ENCODE peak calls at places on chromosomes 12 and 14, in nine cellular contexts. M, N, O, E, A, J, Q, T and G are unnamed samples.
A peak's percentile ranks its signal among the peaks of the same experiment; 100 is the strongest.

GRCh38 chr14:104393199-104393897 is 186.2 kb upstream of the C14orf180 start:
- DNase-seq in M (no peak), N (no peak), O (no peak), E (no peak), A (no peak), J (peak; percentile 21), Q (no peak), T (peak; percentile 16), G (peak; percentile 71)

GRCh38 chr12:103780992-103781391 is 60.0 kb downstream of the NT5DC3 start:
- DNase-seq in M (no peak), N (no peak), O (no peak), E (no peak), A (no peak), J (no peak), Q (no peak), T (no peak), G (no peak)

GRCh38 chr14:71764701-71765347 is 167.4 kb upstream of the RGS6 start:
- DNase-seq in M (no peak), N (no peak), O (no peak), E (no peak), A (no peak), J (no peak), Q (no peak), T (no peak), G (no peak)

GRCh38 chr14:71711619-71712018 is 220.6 kb upstream of the RGS6 start:
- DNase-seq in M (no peak), N (no peak), O (no peak), E (no peak), A (no peak), J (no peak), Q (no peak), T (no peak), G (no peak)

GRCh38 chr14:52951730-52952481 is 1.1 kb upstream of the FERMT2 start:
- DNase-seq in M (no peak), N (no peak), O (peak; percentile 73), E (no peak), A (peak; percentile 83), J (peak; percentile 43), Q (peak; percentile 18), T (peak; percentile 49), G (no peak)

GRCh38 chr12:1795785-1796514 is 24.4 kb upstream of the LRTM2 start:
- DNase-seq in M (peak; percentile 94), N (peak; percentile 73), O (peak; percentile 56), E (peak; percentile 91), A (peak; percentile 75), J (peak; percentile 95), Q (peak; percentile 96), T (peak; percentile 97), G (peak; percentile 95)

GRCh38 chr14:75597149-75597548 is 18.7 kb downstream of the FLVCR2 start:
- DNase-seq in M (peak; percentile 17), N (no peak), O (no peak), E (no peak), A (no peak), J (no peak), Q (no peak), T (no peak), G (no peak)

GRCh38 chr12:8742501-8742900 is 44.7 kb downstream of the RIMKLB start:
- DNase-seq in M (no peak), N (no peak), O (no peak), E (no peak), A (no peak), J (no peak), Q (no peak), T (no peak), G (no peak)

DNA sequence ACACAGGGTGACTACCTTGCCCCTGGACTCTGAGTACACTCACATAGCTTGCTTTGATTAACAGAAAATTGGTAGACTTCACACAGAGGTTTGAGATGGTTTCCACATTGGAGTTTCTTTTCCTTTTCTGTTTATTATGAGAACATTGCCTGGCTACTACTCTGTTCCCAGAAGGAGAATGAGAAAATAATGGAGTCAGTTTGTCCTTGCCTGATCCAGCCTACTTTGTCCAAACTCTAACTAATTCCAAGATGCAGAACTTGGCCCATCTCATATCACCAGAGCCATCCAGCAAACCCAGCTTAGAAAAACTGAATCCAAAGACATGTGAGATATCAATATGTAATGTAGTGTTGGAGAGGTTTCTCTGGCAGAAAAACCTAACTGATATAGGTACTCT is 20.4 kb downstream of the TAS2R50 start:
- DNase-seq in M (no peak), N (no peak), O (no peak), E (no peak), A (no peak), J (no peak), Q (no peak), T (no peak), G (no peak)
- H3K4me3 ChIP-seq in M (no peak overlapping the region), N (no peak overlapping the region), O (no peak overlapping the region), E (no peak overlapping the region), A (no peak overlapping the region), J (no peak overlapping the region), Q (no peak overlapping the region), T (no peak overlapping the region), G (no peak overlapping the region)

GRCh38 chr12:132133952-132134652 is 10.0 kb downstream of the DDX51 start:
- DNase-seq in M (no peak), N (no peak), O (no peak), E (no peak), A (peak; percentile 45), J (no peak), Q (no peak), T (no peak), G (no peak)
- TF ChIP-seq POLR2AphosphoS5 in M (no peak), N (no peak), O (no peak), E (no peak), A (no peak), J (no peak), Q (no peak), T (no peak), G (no peak)

DNA sequence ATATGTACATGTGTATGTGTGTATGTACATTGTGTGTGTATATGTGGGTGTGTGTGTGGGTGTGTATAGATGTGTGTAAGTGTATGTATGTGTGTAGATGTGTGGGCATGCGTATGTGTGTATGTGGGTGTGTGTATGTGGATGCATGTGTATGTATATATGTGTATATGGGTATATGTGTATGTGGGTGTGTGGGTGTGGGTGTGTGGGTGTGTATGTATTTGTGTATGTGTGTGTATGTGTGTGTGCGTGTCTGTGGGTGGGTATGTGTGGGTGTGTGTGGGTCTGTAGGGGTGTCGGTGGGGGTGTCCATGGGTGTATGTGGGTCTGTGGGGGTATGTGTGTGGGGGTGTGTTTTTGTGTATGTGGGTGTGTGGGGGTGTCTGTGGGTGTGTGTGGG is 101.6 kb downstream of the PIWIL1 start:
- DNase-seq in M (no peak), N (no peak), O (no peak), E (no peak), A (no peak), J (no peak), Q (no peak), T (no peak), G (peak; percentile 32)
- H3K4me3 ChIP-seq in M (no peak overlapping the region), N (no peak overlapping the region), O (no peak overlapping the region), E (no peak overlapping the region), A (no peak overlapping the region), J (no peak overlapping the region), Q (no peak overlapping the region), T (no peak overlapping the region), G (no peak overlapping the region)

GRCh38 chr14:22877000-22877501 is 5.5 kb downstream of the LRP10 start:
- DNase-seq in M (no peak), N (no peak), O (no peak), E (no peak), A (no peak), J (no peak), Q (no peak), T (no peak), G (no peak)

GRCh38 chr14:22875748-22876319 is 4.3 kb downstream of the LRP10 start:
- DNase-seq in M (no peak), N (no peak), O (no peak), E (no peak), A (no peak), J (no peak), Q (no peak), T (no peak), G (no peak)

GRCh38 chr14:22882064-22882463 is 958 bp upstream of the REM2 start:
- DNase-seq in M (no peak), N (no peak), O (no peak), E (no peak), A (no peak), J (no peak), Q (no peak), T (no peak), G (no peak)

GRCh38 chr14:22875003-22875747 is 3.6 kb downstream of the LRP10 start:
- DNase-seq in M (no peak), N (no peak), O (no peak), E (no peak), A (no peak), J (no peak), Q (no peak), T (no peak), G (no peak)

GRCh38 chr14:22878271-22879246 is 4.5 kb upstream of the REM2 start:
- DNase-seq in M (peak; percentile 25), N (no peak), O (no peak), E (no peak), A (no peak), J (no peak), Q (no peak), T (no peak), G (no peak)
- TF ChIP-seq POLR2AphosphoS5 in M (no peak), N (no peak), O (no peak), E (no peak), A (no peak), J (no peak), Q (no peak), T (no peak), G (no peak)

GRCh38 chr12:50520808-50521207 is 16.0 kb downstream of the DIP2B start:
- DNase-seq in M (no peak), N (no peak), O (no peak), E (no peak), A (no peak), J (no peak), Q (no peak), T (no peak), G (no peak)
- H3K4me3 ChIP-seq in M (no peak overlapping the region), N (no peak overlapping the region), O (no peak overlapping the region), E (no peak overlapping the region), A (no peak overlapping the region), J (no peak overlapping the region), Q (no peak overlapping the region), T (no peak overlapping the region), G (no peak overlapping the region)

GRCh38 chr12:26524862-26525465 is 308.0 kb downstream of the ITPR2 start:
- DNase-seq in M (peak; percentile 37), N (no peak), O (no peak), E (peak; percentile 28), A (peak; percentile 46), J (no peak), Q (peak; percentile 10), T (no peak), G (no peak)

GRCh38 chr12:26520869-26521268 is 312.1 kb downstream of the ITPR2 start:
- DNase-seq in M (no peak), N (no peak), O (no peak), E (no peak), A (no peak), J (no peak), Q (no peak), T (no peak), G (no peak)

GRCh38 chr12:26520154-26520553 is 312.8 kb downstream of the ITPR2 start:
- DNase-seq in M (peak; percentile 7), N (no peak), O (no peak), E (no peak), A (no peak), J (no peak), Q (no peak), T (no peak), G (no peak)

GRCh38 chr12:26527702-26528101 is 305.3 kb downstream of the ITPR2 start:
- DNase-seq in M (peak; percentile 15), N (no peak), O (no peak), E (no peak), A (no peak), J (no peak), Q (no peak), T (no peak), G (no peak)

GRCh38 chr12:26523708-26524150 is 309.3 kb downstream of the ITPR2 start:
- DNase-seq in M (peak; percentile 96), N (no peak), O (no peak), E (no peak), A (no peak), J (peak; percentile 93), Q (peak; percentile 90), T (peak; percentile 95), G (peak; percentile 94)
- TF ChIP-seq POLR2AphosphoS5 in M (peak; percentile 25), N (no peak), O (no peak), E (no peak), A (no peak), J (peak; percentile 95), Q (peak; percentile 77), T (peak; percentile 87), G (peak; percentile 82)